ENCODE peak calls at places on chromosomes 5 and 9, in nine cellular contexts. T is frontal cortex; O is left ventricle myocardium superior; L is body of pancreas; R is stimulated activated CD4-positive, alpha-beta T cell treated with anti-CD3 and anti-CD28 coated beads, Interleukin-1b, Interleukin-23, amount 100 ng/mL, for 24 hours; H is H9; Y is CD8-positive, alpha-beta T cell; J is HFFc6; S is HepG2. B is an unnamed sample.

GRCh38 chr5:15995206-15996052 is 184.2 kb downstream of the MARCHF11 start:
- DNase-seq in T (no peak), O (no peak), L (no peak), R (no peak), H (no peak), Y (no peak), J (peak; percentile 38), S (peak; percentile 5), B (no peak)

GRCh38 chr5:172319708-172320441 is 36.3 kb upstream of the UBTD2 start:
- DNase-seq in T (no peak), O (no peak), L (no peak), R (no peak), H (no peak), Y (no peak), J (no peak), S (no peak), B (no peak)

GRCh38 chr5:157126-157715 is 34.1 kb upstream of the LRRC14B start:
- DNase-seq in T (no peak), O (no peak), L (no peak), R (no peak), H (peak; percentile 15), Y (no peak), J (no peak), S (no peak), B (no peak)

GRCh38 chr5:125835293-125836172 is 587.7 kb upstream of the GRAMD2B start:
- DNase-seq in T (peak; percentile 8), O (peak; percentile 33), L (peak; percentile 59), R (no peak), H (peak; percentile 76), Y (no peak), J (no peak), S (peak; percentile 1), B (no peak)

GRCh38 chr5:7397005-7397546 is 1.1 kb downstream of the ADCY2 start:
- DNase-seq in T (peak; percentile 29), O (no peak), L (no peak), R (no peak), H (no peak), Y (no peak), J (no peak), S (no peak), B (no peak)

GRCh38 chr5:107615173-107615856 is 55.4 kb downstream of the EFNA5 start:
- DNase-seq in T (no peak), O (no peak), L (no peak), R (no peak), H (no peak), Y (no peak), J (no peak), S (no peak), B (no peak)

GRCh38 chr9:137670391-137671195 is 51.8 kb downstream of the EHMT1 start:
- DNase-seq in T (no peak), O (peak; percentile 62), L (peak; percentile 82), R (no peak), H (peak; percentile 61), Y (no peak), J (no peak), S (peak; percentile 85), B (no peak)

GRCh38 chr5:43353668-43354067 is 40.5 kb upstream of the HMGCS1 start:
- DNase-seq in T (no peak), O (no peak), L (no peak), R (no peak), H (no peak), Y (no peak), J (no peak), S (no peak), B (no peak)

GRCh38 chr9:136985027-136985602 is 2.3 kb downstream of the LCNL1 start:
- DNase-seq in T (no peak), O (peak; percentile 39), L (no peak), R (no peak), H (no peak), Y (no peak), J (no peak), S (no peak), B (no peak)

GRCh38 chr5:175517824-175518450 is 39.6 kb downstream of the SFXN1 start:
- DNase-seq in T (no peak), O (no peak), L (no peak), R (peak; percentile 68), H (no peak), Y (peak; percentile 47), J (peak; percentile 88), S (no peak), B (peak; percentile 29)

GRCh38 chr5:72347801-72348305 is 27.7 kb downstream of the PTCD2 start:
- DNase-seq in T (no peak), O (no peak), L (no peak), R (no peak), H (no peak), Y (no peak), J (peak; percentile 90), S (no peak), B (no peak)

GRCh38 chr5:132190161-132190817 is 37.4 kb downstream of the P4HA2 start:
- DNase-seq in T (peak; percentile 35), O (no peak), L (no peak), R (no peak), H (peak; percentile 46), Y (no peak), J (peak; percentile 82), S (peak; percentile 76), B (no peak)

GRCh38 chr5:73733219-73733618 is 107.2 kb downstream of the ARHGEF28 start:
- DNase-seq in T (no peak), O (no peak), L (peak; percentile 33), R (no peak), H (no peak), Y (no peak), J (no peak), S (no peak), B (no peak)